ENCODE peak calls at places on chromosomes 3 and 15, in eight cellular contexts. T is dorsolateral prefrontal cortex, D is RKO, B is right cardiac atrium, P is C1 segment of cervical spinal cord, A is AG10803, I is nephron progenitor cell, L is EL. R is an unnamed sample.
A peak's percentile ranks its signal among the peaks of the same experiment; 100 is the strongest.

GRCh38 chr3:147407495-147408179 is 1.3 kb upstream of the ZIC4 start:
- DNase-seq in T (peak; percentile 22), D (no peak), B (no peak), P (no peak), A (no peak), I (no peak), L (no peak), R (no peak)

GRCh38 chr3:127473244-127474024 is 117.1 kb downstream of the TPRA1 start:
- DNase-seq in T (no peak), D (no peak), B (no peak), P (no peak), A (no peak), I (peak; percentile 47), L (no peak), R (no peak)

GRCh38 chr15:77013786-77014136 is 18.8 kb downstream of the PSTPIP1 start:
- DNase-seq in T (no peak), D (no peak), B (peak; percentile 60), P (no peak), A (no peak), I (no peak), L (no peak), R (peak; percentile 94)

GRCh38 chr3:123869165-123869564 is 15.0 kb downstream of the MYLK start:
- DNase-seq in T (no peak), D (no peak), B (no peak), P (no peak), A (no peak), I (no peak), L (no peak), R (no peak)

GRCh38 chr3:100103558-100104441 is 10.5 kb downstream of the FILIP1L start:
- DNase-seq in T (no peak), D (no peak), B (no peak), P (no peak), A (peak; percentile 70), I (no peak), L (peak; percentile 81), R (no peak)

GRCh38 chr15:58269455-58270414 is 131.6 kb downstream of the AQP9 start:
- DNase-seq in T (peak; percentile 54), D (peak; percentile 45), B (no peak), P (peak; percentile 16), A (peak; percentile 62), I (peak; percentile 40), L (peak; percentile 62), R (no peak)

GRCh38 chr3:10196389-10197052 is 31.8 kb downstream of the IRAK2 start:
- DNase-seq in T (no peak), D (no peak), B (peak; percentile 84), P (no peak), A (peak; percentile 36), I (no peak), L (peak; percentile 56), R (peak; percentile 61)

GRCh38 chr15:70867911-70868467 is 14.0 kb upstream of the LARP6 start:
- DNase-seq in T (no peak), D (no peak), B (peak; percentile 75), P (no peak), A (peak; percentile 92), I (no peak), L (peak; percentile 30), R (no peak)

GRCh38 chr3:138776961-138777360 is 57.8 kb downstream of the PIK3CB start:
- DNase-seq in T (no peak), D (no peak), B (no peak), P (no peak), A (no peak), I (no peak), L (no peak), R (no peak)

GRCh38 chr15:40908095-40908494 is 13.8 kb downstream of the VPS18 start:
- DNase-seq in T (no peak), D (no peak), B (no peak), P (no peak), A (no peak), I (no peak), L (no peak), R (no peak)

GRCh38 chr15:81531971-81532370 is 158.0 kb upstream of the TMC3 start:
- DNase-seq in T (no peak), D (no peak), B (no peak), P (no peak), A (no peak), I (no peak), L (peak; percentile 53), R (no peak)

GRCh38 chr3:11244131-11244677 is 28.0 kb upstream of the ATG7 start:
- DNase-seq in T (no peak), D (peak; percentile 38), B (no peak), P (no peak), A (peak; percentile 40), I (no peak), L (peak; percentile 49), R (no peak)

GRCh38 chr3:128340198-128340903 is 126.3 kb downstream of the DNAJB8 start:
- DNase-seq in T (no peak), D (no peak), B (no peak), P (no peak), A (no peak), I (no peak), L (no peak), R (no peak)

GRCh38 chr15:40841741-40842140 is 2.1 kb upstream of the SPINT1 start:
- DNase-seq in T (no peak), D (no peak), B (no peak), P (no peak), A (no peak), I (no peak), L (no peak), R (no peak)

GRCh38 chr3:56826831-56827722 is 25.3 kb upstream of the ARHGEF3 start:
- DNase-seq in T (no peak), D (peak; percentile 22), B (no peak), P (no peak), A (no peak), I (no peak), L (peak; percentile 13), R (no peak)

GRCh38 chr3:46409735-46410489 is 2.9 kb downstream of the CCRL2 start:
- DNase-seq in T (peak; percentile 28), D (no peak), B (no peak), P (no peak), A (no peak), I (no peak), L (no peak), R (no peak)

GRCh38 chr3:140545756-140546155 is 132.1 kb upstream of the TRIM42 start:
- DNase-seq in T (no peak), D (no peak), B (no peak), P (no peak), A (peak; percentile 45), I (no peak), L (no peak), R (no peak)

GRCh38 chr3:43659250-43659880 is 31.4 kb upstream of the ABHD5 start:
- DNase-seq in T (no peak), D (no peak), B (no peak), P (no peak), A (no peak), I (no peak), L (no peak), R (no peak)

GRCh38 chr3:172103724-172104123 is 64.3 kb downstream of the FNDC3B start:
- DNase-seq in T (no peak), D (no peak), B (no peak), P (no peak), A (peak; percentile 87), I (no peak), L (peak; percentile 61), R (no peak)

GRCh38 chr3:45065373-45065720 is 39.2 kb downstream of the CLEC3B start:
- DNase-seq in T (no peak), D (no peak), B (no peak), P (no peak), A (no peak), I (no peak), L (no peak), R (no peak)

R was measured in T-helper 2 cell.